ENCODE peak calls at places on chromosomes 12 and 14, in six cellular contexts. One of them, this sample, is unnamed.

GRCh38 chr14:35895256-35895655 is 69.1 kb downstream of the BRMS1L start:
- DNase-seq in neural progenitor cell: no peak
- DNase-seq in HCT116: no peak
- DNase-seq in PC-3: no peak
- DNase-seq in endothelial cell of umbilical vein: no peak
- DNase-seq in astrocyte: no peak
- DNase-seq in this sample: no peak

GRCh38 chr12:110780448-110780847 is 37.8 kb upstream of the PPP1CC start:
- DNase-seq in neural progenitor cell: no peak
- DNase-seq in HCT116: no peak
- DNase-seq in PC-3: no peak
- DNase-seq in endothelial cell of umbilical vein: no peak
- DNase-seq in astrocyte: no peak
- DNase-seq in this sample: no peak

GRCh38 chr12:57166971-57167371 is 19.6 kb upstream of the LRP1-AS start:
- DNase-seq in neural progenitor cell: no peak
- DNase-seq in HCT116: no peak
- DNase-seq in PC-3: peak
- DNase-seq in endothelial cell of umbilical vein: peak
- DNase-seq in astrocyte: peak
- DNase-seq in this sample: peak

GRCh38 chr12:76383988-76384387 is 35.8 kb upstream of the BBS10 start:
- DNase-seq in neural progenitor cell: no peak
- DNase-seq in HCT116: no peak
- DNase-seq in PC-3: no peak
- DNase-seq in endothelial cell of umbilical vein: no peak
- DNase-seq in astrocyte: no peak
- DNase-seq in this sample: no peak

GRCh38 chr14:99751539-99752485 is 41.4 kb upstream of the EML1 start:
- DNase-seq in neural progenitor cell: no peak
- DNase-seq in HCT116: no peak
- DNase-seq in PC-3: peak
- DNase-seq in endothelial cell of umbilical vein: peak
- DNase-seq in astrocyte: peak
- DNase-seq in this sample: peak

GRCh38 chr14:96363751-96364336 is 518 bp downstream of the GSKIP start:
- DNase-seq in neural progenitor cell: peak
- DNase-seq in HCT116: no peak
- DNase-seq in PC-3: peak
- DNase-seq in endothelial cell of umbilical vein: peak
- DNase-seq in astrocyte: peak
- DNase-seq in this sample: peak

GRCh38 chr12:9378430-9378835 is 170.2 kb upstream of the PZP start:
- DNase-seq in neural progenitor cell: peak
- DNase-seq in HCT116: no peak
- DNase-seq in PC-3: peak
- DNase-seq in endothelial cell of umbilical vein: peak
- DNase-seq in astrocyte: no peak
- DNase-seq in this sample: no peak

GRCh38 chr12:80264386-80264785 is 165.0 kb downstream of the OTOGL start:
- DNase-seq in neural progenitor cell: no peak
- DNase-seq in HCT116: no peak
- DNase-seq in PC-3: no peak
- DNase-seq in endothelial cell of umbilical vein: no peak
- DNase-seq in astrocyte: peak
- DNase-seq in this sample: peak

GRCh38 chr12:94788298-94788697 is 137.9 kb upstream of the TMCC3 start:
- DNase-seq in neural progenitor cell: no peak
- DNase-seq in HCT116: no peak
- DNase-seq in PC-3: no peak
- DNase-seq in endothelial cell of umbilical vein: no peak
- DNase-seq in astrocyte: no peak
- DNase-seq in this sample: no peak

GRCh38 chr12:56715798-56716197 is 9.3 kb downstream of the NACA start:
- DNase-seq in neural progenitor cell: no peak
- DNase-seq in HCT116: no peak
- DNase-seq in PC-3: no peak
- DNase-seq in endothelial cell of umbilical vein: no peak
- DNase-seq in astrocyte: no peak
- DNase-seq in this sample: no peak

GRCh38 chr12:39592295-39592694 is 27.3 kb downstream of the ABCD2 start:
- DNase-seq in neural progenitor cell: no peak
- DNase-seq in HCT116: no peak
- DNase-seq in PC-3: peak
- DNase-seq in endothelial cell of umbilical vein: no peak
- DNase-seq in astrocyte: no peak
- DNase-seq in this sample: no peak

GRCh38 chr14:63343878-63344277 is 25.1 kb upstream of the GPHB5 start:
- DNase-seq in neural progenitor cell: no peak
- DNase-seq in HCT116: no peak
- DNase-seq in PC-3: peak
- DNase-seq in endothelial cell of umbilical vein: peak
- DNase-seq in astrocyte: no peak
- DNase-seq in this sample: no peak

DNA sequence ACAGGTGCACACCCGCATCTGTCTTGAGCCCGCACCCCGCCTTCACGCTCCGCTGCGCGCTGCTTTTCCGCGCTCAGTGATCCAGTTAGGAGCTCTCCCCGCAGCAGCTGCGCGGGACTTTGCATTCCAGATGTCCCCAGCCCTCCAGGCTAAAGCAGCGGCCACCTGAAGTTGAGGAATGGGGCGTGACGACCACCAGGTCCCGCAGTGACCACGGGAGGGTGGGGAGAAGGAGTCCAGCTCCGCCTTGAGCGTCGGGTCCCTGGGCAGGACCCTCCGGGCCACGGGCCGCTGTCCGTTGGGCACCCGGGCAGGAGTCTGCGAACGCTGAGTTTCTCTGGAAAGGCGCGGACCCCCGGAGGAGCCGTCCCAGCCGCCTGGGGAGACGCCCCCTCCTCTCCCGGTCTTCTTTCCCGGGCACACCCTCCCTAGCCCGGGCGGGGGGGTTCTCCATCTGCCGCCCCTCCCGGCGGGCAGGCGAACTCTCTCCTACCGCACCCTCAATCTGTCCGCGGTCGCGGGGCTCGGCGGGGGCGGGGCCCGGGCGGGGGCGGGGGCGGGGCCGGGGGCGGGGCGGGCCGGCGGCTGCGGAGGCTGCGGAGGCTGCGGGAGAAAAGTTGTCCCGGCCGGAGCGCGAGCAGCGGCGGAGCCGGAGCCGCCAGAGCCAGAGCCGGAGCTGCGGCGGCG is at the start of gene TMEM132C:
- DNase-seq in neural progenitor cell: peak
- DNase-seq in HCT116: no peak
- DNase-seq in PC-3: no peak
- DNase-seq in endothelial cell of umbilical vein: no peak
- DNase-seq in astrocyte: no peak
- DNase-seq in this sample: no peak
- TF ChIP-seq EZH2 in neural progenitor cell: peak
- TF ChIP-seq EZH2 in HCT116: no peak
- TF ChIP-seq EZH2 in PC-3: no peak
- TF ChIP-seq EZH2 in endothelial cell of umbilical vein: no peak
- TF ChIP-seq EZH2 in astrocyte: peak
- TF ChIP-seq EZH2 in this sample: no peak

GRCh38 chr12:92722897-92723296 is 20.1 kb downstream of the PLEKHG7 start:
- DNase-seq in neural progenitor cell: no peak
- DNase-seq in HCT116: no peak
- DNase-seq in PC-3: no peak
- DNase-seq in endothelial cell of umbilical vein: no peak
- DNase-seq in astrocyte: no peak
- DNase-seq in this sample: no peak

GRCh38 chr12:92718483-92718985 is 15.7 kb downstream of the PLEKHG7 start:
- DNase-seq in neural progenitor cell: no peak
- DNase-seq in HCT116: no peak
- DNase-seq in PC-3: no peak
- DNase-seq in endothelial cell of umbilical vein: no peak
- DNase-seq in astrocyte: no peak
- DNase-seq in this sample: no peak

GRCh38 chr12:92721668-92722067 is 18.9 kb downstream of the PLEKHG7 start:
- DNase-seq in neural progenitor cell: no peak
- DNase-seq in HCT116: no peak
- DNase-seq in PC-3: no peak
- DNase-seq in endothelial cell of umbilical vein: no peak
- DNase-seq in astrocyte: no peak
- DNase-seq in this sample: no peak

GRCh38 chr12:92719674-92720073 is 16.9 kb downstream of the PLEKHG7 start:
- DNase-seq in neural progenitor cell: no peak
- DNase-seq in HCT116: no peak
- DNase-seq in PC-3: peak
- DNase-seq in endothelial cell of umbilical vein: no peak
- DNase-seq in astrocyte: peak
- DNase-seq in this sample: peak

GRCh38 chr12:92721130-92721529 is 18.3 kb downstream of the PLEKHG7 start:
- DNase-seq in neural progenitor cell: no peak
- DNase-seq in HCT116: no peak
- DNase-seq in PC-3: no peak
- DNase-seq in endothelial cell of umbilical vein: no peak
- DNase-seq in astrocyte: peak
- DNase-seq in this sample: no peak
- H3K9ac ChIP-seq in neural progenitor cell: no peak
- H3K9ac ChIP-seq in HCT116: no peak
- H3K9ac ChIP-seq in PC-3: no peak
- H3K9ac ChIP-seq in endothelial cell of umbilical vein: no peak
- H3K9ac ChIP-seq in astrocyte: no peak
- H3K9ac ChIP-seq in this sample: no peak

GRCh38 chr12:130160711-130161231 is 1.5 kb upstream of the FZD10 start:
- DNase-seq in neural progenitor cell: peak
- DNase-seq in HCT116: no peak
- DNase-seq in PC-3: no peak
- DNase-seq in endothelial cell of umbilical vein: no peak
- DNase-seq in astrocyte: no peak
- DNase-seq in this sample: no peak
- TF ChIP-seq EZH2 in neural progenitor cell: peak
- TF ChIP-seq EZH2 in HCT116: no peak
- TF ChIP-seq EZH2 in PC-3: no peak
- TF ChIP-seq EZH2 in endothelial cell of umbilical vein: no peak
- TF ChIP-seq EZH2 in astrocyte: peak
- TF ChIP-seq EZH2 in this sample: no peak

DNA sequence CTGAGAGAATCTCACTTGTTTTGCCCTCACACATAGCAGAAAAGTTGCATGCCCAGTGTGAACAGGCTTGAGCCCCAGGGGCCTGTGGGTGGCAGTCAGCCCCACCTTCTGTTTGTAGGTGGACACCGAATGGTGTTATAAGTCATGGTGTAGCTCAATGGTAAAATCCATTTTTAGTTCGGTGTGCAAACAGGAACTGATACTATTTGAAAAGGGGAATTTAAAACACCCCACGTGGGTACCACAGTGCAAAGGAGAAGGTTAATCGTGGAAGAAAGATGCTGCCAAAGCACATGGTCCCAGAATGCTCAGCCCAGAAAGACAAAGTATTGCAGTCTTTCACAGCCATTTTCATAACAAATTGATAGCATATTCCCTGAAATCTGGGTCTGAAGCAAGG is 71.8 kb upstream of the GZMB start:
- DNase-seq in neural progenitor cell: no peak
- DNase-seq in HCT116: no peak
- DNase-seq in PC-3: no peak
- DNase-seq in endothelial cell of umbilical vein: no peak
- DNase-seq in astrocyte: no peak
- DNase-seq in this sample: no peak
- H3K9ac ChIP-seq in neural progenitor cell: no peak
- H3K9ac ChIP-seq in HCT116: no peak
- H3K9ac ChIP-seq in PC-3: no peak
- H3K9ac ChIP-seq in endothelial cell of umbilical vein: no peak
- H3K9ac ChIP-seq in astrocyte: no peak
- H3K9ac ChIP-seq in this sample: no peak

DNA sequence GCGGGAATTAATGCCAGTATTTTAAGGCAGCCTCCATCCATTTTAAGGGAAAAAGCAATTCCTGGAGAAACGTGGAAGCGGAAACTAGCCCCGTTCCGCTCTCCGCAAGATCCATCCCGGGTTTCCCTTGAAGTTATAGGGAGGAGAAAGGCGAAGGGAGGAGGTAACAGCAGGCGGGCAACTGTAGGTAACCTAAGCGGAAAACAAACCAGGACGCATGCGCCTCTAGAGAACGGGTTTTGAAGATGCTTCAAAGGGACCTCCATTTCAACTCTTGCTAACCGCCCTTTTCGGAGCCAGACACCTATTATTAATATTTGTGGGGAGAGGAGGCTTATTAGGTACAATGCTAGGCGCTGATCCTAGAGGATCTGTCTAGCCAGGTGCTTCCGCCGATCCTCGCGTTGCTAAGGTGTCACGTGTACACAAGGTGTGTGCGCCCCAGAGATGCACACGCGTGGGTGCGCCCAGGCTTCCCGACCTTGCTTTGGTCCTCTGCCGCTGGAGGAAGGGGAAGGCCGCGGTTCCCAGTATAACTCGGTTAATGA is 6.2 kb downstream of the TBX5 start:
- DNase-seq in neural progenitor cell: peak
- DNase-seq in HCT116: peak
- DNase-seq in PC-3: no peak
- DNase-seq in endothelial cell of umbilical vein: no peak
- DNase-seq in astrocyte: no peak
- DNase-seq in this sample: peak
- TF ChIP-seq EZH2 in neural progenitor cell: peak
- TF ChIP-seq EZH2 in HCT116: no peak
- TF ChIP-seq EZH2 in PC-3: no peak
- TF ChIP-seq EZH2 in endothelial cell of umbilical vein: no peak
- TF ChIP-seq EZH2 in astrocyte: no peak
- TF ChIP-seq EZH2 in this sample: no peak

DNA sequence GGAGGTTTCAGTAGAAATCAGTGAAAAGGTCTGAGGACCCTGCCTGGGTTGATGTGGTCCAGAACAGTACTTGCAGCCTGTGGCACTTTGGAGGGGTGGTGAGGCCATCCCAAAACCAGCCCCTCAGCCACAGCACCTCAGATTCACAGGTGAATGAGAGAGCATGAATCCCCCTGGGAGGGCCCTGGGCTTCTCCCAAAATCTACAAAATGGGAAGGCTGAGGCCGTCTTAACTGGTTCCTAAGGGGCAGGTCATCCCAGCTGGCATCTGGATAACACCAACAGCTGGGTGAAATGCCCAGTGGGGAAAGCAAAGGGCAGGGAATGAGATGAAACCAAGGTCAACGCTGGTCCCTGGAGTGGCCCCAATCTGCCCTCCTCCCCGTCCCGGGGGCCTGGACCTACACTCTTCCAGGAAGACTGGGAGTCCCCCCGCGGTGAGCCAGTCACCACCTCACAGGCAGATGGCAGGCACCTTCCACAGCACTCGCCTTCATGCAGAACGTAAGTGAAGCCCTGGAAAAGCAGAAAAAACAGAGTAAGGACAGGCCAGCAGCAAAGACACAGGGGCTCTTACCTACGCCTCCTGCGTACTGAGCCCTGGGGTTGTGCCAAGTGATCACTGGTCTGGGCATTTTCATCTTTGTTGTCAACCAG is 26.3 kb upstream of the ANO2 start:
- DNase-seq in neural progenitor cell: no peak
- DNase-seq in HCT116: no peak
- DNase-seq in PC-3: no peak
- DNase-seq in endothelial cell of umbilical vein: no peak
- DNase-seq in astrocyte: no peak
- DNase-seq in this sample: no peak
- H3K9ac ChIP-seq in neural progenitor cell: no peak
- H3K9ac ChIP-seq in HCT116: no peak
- H3K9ac ChIP-seq in PC-3: no peak
- H3K9ac ChIP-seq in endothelial cell of umbilical vein: no peak
- H3K9ac ChIP-seq in astrocyte: no peak
- H3K9ac ChIP-seq in this sample: no peak

GRCh38 chr12:130240831-130241590 is 78.7 kb downstream of the FZD10 start:
- DNase-seq in neural progenitor cell: no peak
- DNase-seq in HCT116: no peak
- DNase-seq in PC-3: no peak
- DNase-seq in endothelial cell of umbilical vein: no peak
- DNase-seq in astrocyte: no peak
- DNase-seq in this sample: no peak

GRCh38 chr12:130236421-130236820 is 74.2 kb downstream of the FZD10 start:
- DNase-seq in neural progenitor cell: no peak
- DNase-seq in HCT116: no peak
- DNase-seq in PC-3: no peak
- DNase-seq in endothelial cell of umbilical vein: no peak
- DNase-seq in astrocyte: no peak
- DNase-seq in this sample: no peak
- TF ChIP-seq EZH2 in neural progenitor cell: no peak
- TF ChIP-seq EZH2 in HCT116: no peak
- TF ChIP-seq EZH2 in PC-3: no peak
- TF ChIP-seq EZH2 in endothelial cell of umbilical vein: no peak
- TF ChIP-seq EZH2 in astrocyte: no peak
- TF ChIP-seq EZH2 in this sample: no peak

This sample was measured in GM23248.